ENCODE peak calls at places on chromosomes 16 and 17, in four cellular contexts. B, I, O and S are unnamed samples.

GRCh38 chr17:55267777-55268648 is 3.3 kb downstream of the HLF start:
- DNase-seq in B (no peak), I (no peak), O (no peak), S (no peak)

GRCh38 chr17:66625321-66625767 is 209.6 kb upstream of the CACNG5 start:
- DNase-seq in B (no peak), I (no peak), O (peak), S (peak)

GRCh38 chr16:58639230-58639629 is 9.6 kb upstream of the CNOT1 start:
- DNase-seq in B (no peak), I (no peak), O (no peak), S (no peak)

GRCh38 chr17:10785295-10785694 is 18.6 kb downstream of the TMEM238L start:
- DNase-seq in B (no peak), I (no peak), O (no peak), S (no peak)

GRCh38 chr17:36608794-36609497 is 7.6 kb downstream of the MRM1 start:
- DNase-seq in B (no peak), I (no peak), O (peak), S (peak)

GRCh38 chr16:19757026-19757425 is 39.0 kb downstream of the IQCK start:
- DNase-seq in B (no peak), I (no peak), O (peak), S (no peak)

GRCh38 chr17:12821376-12821940 is 32.2 kb downstream of the ARHGAP44 start:
- DNase-seq in B (no peak), I (no peak), O (peak), S (peak)

GRCh38 chr16:50699345-50700159 is 6.1 kb downstream of the NOD2 start:
- DNase-seq in B (peak), I (no peak), O (peak), S (peak)

GRCh38 chr16:17828012-17828411 is 357.3 kb upstream of the XYLT1 start:
- DNase-seq in B (no peak), I (peak), O (peak), S (peak)

GRCh38 chr17:3916013-3916696 is at the start of gene P2RX1:
- DNase-seq in B (no peak), I (no peak), O (no peak), S (no peak)

GRCh38 chr16:57297856-57298255 is 13.4 kb upstream of the PLLP start:
- DNase-seq in B (peak), I (no peak), O (no peak), S (no peak)

GRCh38 chr16:57299719-57300386 is 15.4 kb upstream of the PLLP start:
- DNase-seq in B (peak), I (peak), O (peak), S (peak)

GRCh38 chr16:57301126-57301817 is 16.8 kb upstream of the PLLP start:
- DNase-seq in B (no peak), I (no peak), O (peak), S (no peak)

GRCh38 chr16:57300387-57301125 is 16.1 kb upstream of the PLLP start:
- DNase-seq in B (peak), I (peak), O (peak), S (peak)

DNA sequence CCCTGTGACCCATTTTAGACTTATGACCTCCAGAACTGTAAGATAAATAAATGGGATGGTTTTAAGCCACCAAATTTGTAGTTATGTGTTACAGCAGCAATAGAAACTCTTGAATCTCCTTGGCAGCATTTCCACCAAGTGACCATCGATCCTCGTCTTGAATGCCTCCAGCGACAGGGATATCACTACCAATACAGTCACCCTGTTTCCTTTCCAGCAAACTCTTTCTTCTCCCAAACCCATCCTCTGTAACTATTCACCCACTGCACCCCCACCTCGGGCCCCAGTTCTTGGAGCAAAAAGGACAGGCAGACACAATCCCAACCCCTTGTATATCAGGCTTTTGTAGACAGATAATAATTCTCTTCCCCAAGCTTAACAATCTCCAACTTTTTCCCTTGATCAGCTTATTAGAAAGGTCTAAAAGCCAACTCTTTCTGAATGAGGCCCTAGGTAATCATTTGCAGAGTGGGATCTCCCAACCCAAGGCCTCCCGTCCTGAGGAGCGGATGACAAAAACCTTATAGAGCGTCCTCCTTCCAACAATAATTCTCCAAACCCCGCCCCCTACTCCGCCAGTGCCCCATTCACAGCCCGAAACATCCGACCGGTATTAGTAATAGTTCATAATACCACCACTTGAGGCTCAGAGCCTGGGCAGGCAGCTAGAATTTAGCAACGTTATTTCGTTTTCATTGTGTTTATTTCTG is 14.7 kb upstream of the PLLP start:
- DNase-seq in B (no peak), I (no peak), O (peak), S (peak)
- TF ChIP-seq CTCF in B (no peak), I (no peak), O (peak), S (no peak)

DNA sequence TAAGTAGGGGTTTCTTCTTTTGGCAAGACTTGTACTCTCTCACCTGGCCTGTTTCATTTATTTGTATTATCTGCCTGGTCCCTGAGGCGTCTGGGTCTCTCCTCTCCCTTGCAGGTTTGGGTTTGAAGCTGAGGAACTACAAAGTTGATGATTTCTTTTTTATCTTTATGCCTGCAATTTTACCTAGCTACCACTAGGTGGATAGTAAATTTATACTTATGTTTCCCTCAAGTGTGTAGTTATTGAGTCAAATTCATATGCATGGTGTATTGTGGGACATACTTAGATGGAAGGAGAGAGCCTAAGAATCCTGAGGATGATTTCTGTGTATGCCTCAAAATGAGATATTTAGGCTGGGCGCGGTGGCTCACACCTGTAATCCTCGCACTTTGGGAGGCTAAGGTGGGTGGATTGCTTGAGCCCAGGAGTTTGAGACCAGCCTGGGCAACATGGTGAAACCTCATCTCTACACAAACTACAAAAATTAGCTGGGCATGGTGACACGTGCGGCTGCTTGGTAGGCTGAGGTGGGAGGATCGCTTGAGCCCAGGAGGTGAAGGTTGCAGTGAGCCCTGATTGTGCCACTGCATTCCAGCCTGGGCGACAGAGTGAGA is 13.6 kb downstream of the TMEM98 start:
- DNase-seq in B (no peak), I (no peak), O (no peak), S (no peak)
- TF ChIP-seq CTCF in B (no peak), I (peak), O (peak), S (peak)

DNA sequence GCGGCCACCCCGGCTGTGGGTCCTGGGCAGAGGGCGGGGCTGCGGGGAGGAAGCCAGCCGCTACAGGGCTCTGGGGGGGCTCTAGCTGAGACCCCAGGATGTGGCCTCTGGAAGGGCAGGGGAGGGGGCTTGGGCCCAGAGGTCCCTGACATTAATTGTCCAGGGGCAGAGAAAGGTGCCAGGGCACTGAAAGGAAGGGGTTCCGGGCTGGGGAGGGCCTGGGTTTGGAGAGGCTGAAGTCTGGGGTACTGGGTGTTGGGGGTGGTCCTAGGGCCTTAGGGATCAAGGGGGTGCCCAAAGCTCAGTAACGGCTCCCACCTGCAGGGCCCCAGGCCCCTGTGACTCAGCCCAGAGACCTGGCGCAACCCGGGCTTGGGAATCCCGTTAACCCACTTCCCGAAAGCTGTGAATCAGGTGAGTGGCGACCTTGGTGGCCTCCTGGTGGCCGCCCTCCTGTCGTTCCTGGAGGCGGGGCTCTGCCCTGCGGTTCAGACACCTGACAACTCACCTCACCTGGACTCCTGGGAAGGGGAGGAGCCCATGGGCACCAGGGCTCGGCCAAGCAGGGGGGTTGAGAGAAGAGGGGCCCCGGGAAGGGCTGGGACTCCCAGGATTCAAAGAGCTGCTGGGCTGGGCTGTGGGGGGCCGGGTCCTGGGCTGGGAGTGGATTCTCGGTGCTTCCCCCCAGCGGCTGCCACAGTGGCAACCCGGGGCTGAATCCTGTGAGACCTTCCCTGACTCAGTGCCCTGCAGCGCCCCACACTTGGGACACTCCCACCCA is 465 bp upstream of the PRSS22 start:
- DNase-seq in B (no peak), I (no peak), O (no peak), S (peak)
- TF ChIP-seq CTCF in B (no peak), I (no peak), O (no peak), S (no peak)

GRCh38 chr17:21126645-21127507 is at the start of gene DHRS7B:
- DNase-seq in B (peak), I (peak), O (peak), S (peak)
- TF ChIP-seq CTCF in B (no peak), I (no peak), O (no peak), S (no peak)